ENCODE peak calls at places on chromosomes 12 and 14, in nine cellular contexts. W is hepatocyte, K is astrocyte of the spinal cord, P is retinal pigment epithelial cell, M is fibroblast of the aortic adventitia, J is dorsolateral prefrontal cortex, L is ascending aorta, U is nephron progenitor cell, S is WTC11. B is an unnamed sample.

GRCh38 chr12:78470354-78471195 is 394.0 kb upstream of the SYT1 start:
- DNase-seq in K (peak; percentile 66), W (peak; percentile 43), J (peak; percentile 38), U (peak; percentile 9), P (no peak), S (peak; percentile 44), M (peak; percentile 68), L (no peak), B (no peak)

GRCh38 chr12:98238513-98238912 is 276.9 kb upstream of the TMPO start:
- DNase-seq in M (peak; percentile 62), J (no peak), K (peak; percentile 52), P (no peak), L (no peak), U (no peak), S (no peak), W (no peak), B (no peak)

GRCh38 chr14:75826599-75826998 is 155.2 kb downstream of the TGFB3 start:
- DNase-seq in M (no peak), L (no peak), K (no peak), W (no peak), U (no peak), P (no peak), J (no peak), S (no peak), B (no peak)

GRCh38 chr14:21102472-21103164 is 1.8 kb downstream of the TMEM253 start:
- DNase-seq in S (peak; percentile 52), P (no peak), K (no peak), L (no peak), W (no peak), J (no peak), U (no peak), M (no peak), B (no peak)

GRCh38 chr12:99916555-99916954 is 68.2 kb downstream of the ANKS1B start:
- DNase-seq in M (no peak), K (no peak), J (no peak), U (no peak), P (no peak), L (no peak), W (no peak), S (no peak), B (no peak)

GRCh38 chr12:46430340-46430948 is 57.9 kb upstream of the SLC38A2 start:
- DNase-seq in L (no peak), W (peak; percentile 50), U (no peak), K (peak; percentile 84), S (no peak), J (no peak), M (peak; percentile 91), P (peak; percentile 55), B (no peak)

GRCh38 chr12:93339695-93340094 is 38.0 kb upstream of the NUDT4 start:
- DNase-seq in J (no peak), L (no peak), M (no peak), P (no peak), U (no peak), S (no peak), W (no peak), K (no peak), B (no peak)

GRCh38 chr14:93056166-93056839 is 59.4 kb downstream of the ITPK1 start:
- DNase-seq in S (no peak), M (no peak), U (peak; percentile 50), W (peak; percentile 67), K (no peak), J (no peak), P (no peak), L (no peak), B (no peak)

GRCh38 chr12:70796989-70797388 is 123.5 kb downstream of the PTPRR start:
- DNase-seq in M (no peak), K (no peak), U (no peak), J (no peak), L (no peak), S (no peak), W (no peak), P (no peak), B (no peak)

GRCh38 chr12:75913502-75914110 is 118.0 kb downstream of the PHLDA1 start:
- DNase-seq in K (no peak), U (no peak), M (no peak), W (no peak), L (no peak), J (no peak), S (no peak), P (no peak), B (no peak)

GRCh38 chr14:30108975-30109700 is 181.5 kb upstream of the PRKD1 start:
- DNase-seq in M (no peak), K (no peak), J (no peak), W (no peak), L (no peak), S (no peak), P (no peak), U (no peak), B (no peak)

GRCh38 chr14:23051482-23051881 is 5.8 kb downstream of the CDH24 start:
- DNase-seq in M (no peak), W (no peak), U (no peak), S (no peak), K (no peak), J (no peak), L (no peak), P (no peak), B (no peak)

GRCh38 chr12:74983917-74984316 is 225.7 kb downstream of the KCNC2 start:
- DNase-seq in S (no peak), M (no peak), W (no peak), U (no peak), K (no peak), P (no peak), L (no peak), J (no peak), B (no peak)

GRCh38 chr12:176321-177181 is 37.4 kb downstream of the SLC6A12 start:
- DNase-seq in S (no peak), U (no peak), W (peak; percentile 72), M (peak; percentile 48), L (no peak), K (no peak), P (no peak), J (peak; percentile 52), B (no peak)

GRCh38 chr12:48980389-48980952 is 2.3 kb downstream of the WNT1 start:
- DNase-seq in L (no peak), W (peak; percentile 53), P (no peak), S (peak; percentile 76), K (no peak), U (no peak), J (no peak), M (no peak), B (no peak)

GRCh38 chr12:53235742-53236442 is 3.9 kb upstream of the RARG start:
- DNase-seq in W (no peak), J (no peak), U (no peak), K (no peak), M (no peak), S (peak; percentile 43), P (no peak), L (no peak), B (no peak)

GRCh38 chr14:73344304-73344703 is 107.0 kb downstream of the PAPLN start:
- DNase-seq in M (peak; percentile 12), W (no peak), S (no peak), J (no peak), L (no peak), P (no peak), K (no peak), U (no peak), B (no peak)

GRCh38 chr12:67533159-67533558 is 115.4 kb upstream of the DYRK2 start:
- DNase-seq in J (no peak), K (peak; percentile 48), W (no peak), L (no peak), M (no peak), P (no peak), S (no peak), U (no peak), B (no peak)

GRCh38 chr14:43540948-43541347 is 966.1 kb downstream of the FSCB start:
- DNase-seq in K (no peak), M (no peak), J (no peak), W (no peak), L (no peak), U (peak; percentile 14), S (peak; percentile 77), P (no peak), B (no peak)
- TF ChIP-seq CTCF in K (no peak), M (no peak), J (no peak), W (no peak), L (no peak), U (peak; percentile 24), S (peak; percentile 39), P (peak; percentile 14), B (no peak)

DNA sequence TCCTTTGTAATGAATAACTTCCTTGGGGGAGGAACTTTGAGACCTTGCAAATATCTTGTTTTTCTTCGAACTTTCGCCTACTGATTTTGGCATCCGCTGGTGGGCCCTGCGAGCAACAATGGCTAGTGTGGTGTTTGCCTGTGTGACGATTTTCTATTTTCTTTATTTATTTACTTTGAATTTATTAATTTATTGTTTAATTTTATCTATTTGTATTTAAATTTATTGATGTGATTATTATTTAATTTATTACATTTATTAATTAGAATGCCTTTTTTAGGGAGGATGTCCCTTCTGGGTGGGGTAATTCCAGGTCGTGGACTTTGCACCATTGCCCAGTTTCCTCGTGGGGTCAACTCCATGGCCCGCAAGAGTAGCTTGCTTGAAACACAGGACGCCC is 149.7 kb downstream of the ZNF664 start:
- DNase-seq in L (no peak), K (no peak), S (no peak), W (no peak), P (no peak), M (no peak), U (no peak), J (no peak), B (no peak)
- TF ChIP-seq CTCF in L (no peak), K (no peak), S (no peak), W (no peak), P (no peak), M (no peak), U (no peak), J (no peak), B (no peak)

DNA sequence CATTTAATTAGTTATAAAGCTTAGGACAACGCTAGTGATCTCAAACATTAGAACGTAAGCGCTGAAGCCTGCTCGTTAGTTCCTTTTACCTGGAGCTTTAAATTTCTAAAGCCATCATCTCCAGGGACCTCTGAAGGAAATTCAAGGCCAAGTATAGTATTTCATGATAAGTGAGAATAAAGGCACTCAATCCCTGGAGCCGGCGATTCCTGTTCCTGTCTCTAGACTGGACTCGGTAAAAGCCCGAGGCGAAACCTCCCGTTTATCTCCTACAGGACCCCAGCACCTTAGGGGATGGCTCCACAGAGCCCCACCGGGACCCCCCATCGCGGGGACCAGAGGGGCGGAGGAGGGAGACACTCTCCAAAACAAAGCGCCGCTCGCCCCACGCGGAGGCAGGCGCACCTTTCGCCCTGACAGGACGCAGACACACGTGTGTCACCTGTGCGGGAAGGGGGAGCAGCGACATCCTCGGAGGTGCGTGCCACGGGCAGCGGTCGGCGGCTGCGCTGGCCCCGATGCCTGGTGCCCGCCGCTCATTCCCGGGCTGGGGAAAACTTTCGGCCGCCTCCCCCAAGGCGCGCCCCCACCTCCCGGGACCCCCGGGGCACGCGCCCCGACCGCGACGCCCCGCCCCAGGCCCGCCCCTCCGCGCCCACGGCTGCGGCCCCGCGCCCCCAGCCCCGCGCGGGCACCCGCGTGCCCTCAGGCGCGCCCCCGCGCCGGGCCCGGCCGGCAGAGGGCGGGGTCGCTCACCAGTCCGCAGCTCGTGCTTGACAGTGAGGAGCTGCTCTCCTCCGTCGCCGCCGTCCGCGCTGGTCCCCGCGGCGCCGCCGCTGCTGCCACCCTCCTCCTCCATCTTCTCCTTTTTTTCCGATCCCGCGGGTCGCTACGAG is 617 bp downstream of the RPS6KA5 start:
- DNase-seq in U (peak; percentile 72), P (no peak), W (peak; percentile 82), J (peak; percentile 45), S (peak; percentile 54), L (peak; percentile 68), M (peak; percentile 15), K (no peak), B (no peak)
- TF ChIP-seq CTCF in U (no peak), P (no peak), W (peak; percentile 17), J (no peak), S (no peak), L (peak; percentile 16), M (no peak), K (no peak), B (peak; percentile 37)

GRCh38 chr14:37709419-37710195 is 114.2 kb downstream of the TTC6 start:
- DNase-seq in J (no peak), M (peak; percentile 17), S (no peak), P (no peak), U (no peak), L (no peak), K (peak; percentile 39), W (no peak), B (no peak)
- TF ChIP-seq CTCF in J (peak; percentile 64), M (peak; percentile 31), S (no peak), P (peak; percentile 56), U (peak; percentile 41), L (peak; percentile 21), K (peak; percentile 48), W (peak; percentile 61), B (peak; percentile 51)

B was measured in osteocyte.